ENCODE peak calls at places on chromosomes 7 and 10, in seven cellular contexts. B is astrocyte of the spinal cord, H is H9, U is OCI-LY7, M is A549, L is nephron progenitor cell, D is upper lobe of right lung. P is an unnamed sample.

GRCh38 chr7:54831644-54832095 is 72.7 kb upstream of the SEC61G start:
- DNase-seq in U (no peak), B (no peak), H (no peak), D (no peak), M (no peak), L (no peak), P (no peak)

GRCh38 chr10:120600871-120601644 is 144.0 kb downstream of the PLPP4 start:
- DNase-seq in L (peak), D (no peak), B (peak), U (no peak), H (peak), M (no peak), P (no peak)

GRCh38 chr10:70331160-70331485 is 47.3 kb upstream of the NPFFR1 start:
- DNase-seq in U (no peak), B (no peak), H (no peak), D (no peak), L (no peak), M (no peak), P (no peak)

GRCh38 chr10:11014671-11015141 is 3.0 kb upstream of the CELF2 start:
- DNase-seq in U (no peak), H (no peak), L (no peak), B (no peak), M (no peak), D (no peak), P (no peak)

GRCh38 chr7:117896339-117896738 is 23.1 kb upstream of the CTTNBP2 start:
- DNase-seq in B (no peak), L (no peak), M (no peak), U (no peak), D (no peak), H (no peak), P (no peak)

GRCh38 chr7:12524794-12525386 is 45.6 kb upstream of the SCIN start:
- DNase-seq in D (no peak), M (peak), B (peak), H (no peak), U (peak), L (no peak), P (no peak)

GRCh38 chr7:146378196-146378595 is 261.6 kb downstream of the CNTNAP2 start:
- DNase-seq in D (no peak), M (no peak), H (no peak), L (no peak), U (no peak), B (no peak), P (no peak)

GRCh38 chr7:49630513-49630912 is 142.9 kb upstream of the VWC2 start:
- DNase-seq in H (no peak), B (no peak), D (no peak), U (no peak), L (no peak), M (no peak), P (no peak)

GRCh38 chr10:4450981-4451501 is 375.0 kb upstream of the AKR1E2 start:
- DNase-seq in B (peak), M (no peak), U (no peak), D (no peak), L (no peak), H (no peak), P (no peak)

GRCh38 chr10:30534465-30535144 is 94.9 kb downstream of the LYZL2 start:
- DNase-seq in B (peak), H (peak), L (peak), D (no peak), M (peak), U (peak), P (peak)

GRCh38 chr7:159144756-159145543 is at the start of gene VIPR2:
- DNase-seq in B (no peak), D (no peak), H (peak), M (no peak), L (peak), U (no peak), P (no peak)

GRCh38 chr7:80611779-80612178 is 26.7 kb upstream of the CD36 start:
- DNase-seq in L (no peak), H (no peak), U (no peak), D (peak), M (no peak), B (peak), P (no peak)

GRCh38 chr7:42606217-42606905 is 305.5 kb downstream of the C7orf25 start:
- DNase-seq in H (no peak), U (no peak), D (no peak), M (no peak), L (no peak), B (peak), P (no peak)

GRCh38 chr7:131425992-131426391 is 98.3 kb downstream of the MKLN1 start:
- DNase-seq in H (no peak), D (no peak), M (no peak), L (no peak), B (no peak), U (no peak), P (no peak)

GRCh38 chr10:84308481-84309304 is 19.7 kb upstream of the CCSER2 start:
- DNase-seq in U (no peak), B (peak), H (no peak), M (no peak), D (no peak), L (no peak), P (no peak)

GRCh38 chr10:12717981-12718707 is 283.4 kb downstream of the CCDC3 start:
- DNase-seq in D (no peak), M (no peak), H (no peak), L (no peak), U (no peak), B (peak), P (no peak)

GRCh38 chr7:108263364-108263951 is 133.3 kb upstream of the LAMB4 start:
- DNase-seq in L (no peak), D (no peak), M (no peak), B (no peak), H (no peak), U (no peak), P (no peak)

GRCh38 chr10:4663162-4663992 is 162.6 kb upstream of the AKR1E2 start:
- DNase-seq in U (peak), L (peak), D (no peak), B (peak), M (peak), H (no peak), P (no peak)

GRCh38 chr7:50216626-50217025 is 87.9 kb upstream of the IKZF1 start:
- DNase-seq in D (no peak), L (no peak), H (no peak), U (no peak), M (no peak), B (no peak), P (no peak)

GRCh38 chr7:114084381-114085312 is 165.8 kb upstream of the PPP1R3A start:
- DNase-seq in D (peak), U (no peak), H (peak), M (peak), L (peak), B (peak), P (peak)

GRCh38 chr7:43535031-43535451 is 47.9 kb upstream of the STK17A start:
- DNase-seq in B (peak), M (no peak), U (no peak), D (no peak), H (no peak), L (no peak), P (no peak)

GRCh38 chr7:40499718-40500117 is 364.9 kb downstream of the SUGCT start:
- DNase-seq in B (peak), U (no peak), H (no peak), L (no peak), M (no peak), D (no peak), P (no peak)

GRCh38 chr10:70652761-70653657 is 19.3 kb upstream of the ADAMTS14 start:
- DNase-seq in B (peak), U (no peak), H (peak), M (no peak), D (no peak), L (no peak), P (no peak)

GRCh38 chr10:84540617-84541288 is 212.4 kb downstream of the CCSER2 start:
- DNase-seq in H (peak), U (peak), D (peak), M (peak), L (peak), B (peak), P (peak)

GRCh38 chr10:113788604-113789083 is 37.2 kb downstream of the PLEKHS1 start:
- DNase-seq in H (no peak), L (no peak), D (no peak), M (peak), B (peak), U (no peak), P (no peak)

GRCh38 chr7:37445800-37446199 is 2.9 kb downstream of the ELMO1 start:
- DNase-seq in L (no peak), U (no peak), B (no peak), H (no peak), M (no peak), D (no peak), P (no peak)

GRCh38 chr10:28426392-28427159 is 106.3 kb upstream of the WAC start:
- DNase-seq in M (no peak), L (no peak), H (no peak), B (no peak), U (no peak), D (no peak), P (no peak)

GRCh38 chr7:118606632-118607031 is 382.1 kb downstream of the ANKRD7 start:
- DNase-seq in L (no peak), M (no peak), D (no peak), B (no peak), H (no peak), U (no peak), P (no peak)

GRCh38 chr7:3029138-3029537 is 14.5 kb downstream of the CARD11 start:
- DNase-seq in D (peak), L (no peak), M (no peak), B (no peak), H (no peak), U (no peak), P (no peak)

GRCh38 chr10:99431190-99431549 is 746 bp upstream of the GOT1 start:
- DNase-seq in D (peak), M (peak), B (peak), H (peak), U (peak), L (peak), P (no peak)

GRCh38 chr10:109264004-109264403 is 659.3 kb downstream of the XPNPEP1 start:
- DNase-seq in M (no peak), B (no peak), H (no peak), D (no peak), L (no peak), U (no peak), P (no peak)

GRCh38 chr10:77854115-77854514 is 72.4 kb downstream of the DLG5 start:
- DNase-seq in L (no peak), D (no peak), B (no peak), U (no peak), H (no peak), M (no peak), P (no peak)

GRCh38 chr10:77849039-77849664 is 77.4 kb downstream of the DLG5 start:
- DNase-seq in L (peak), M (no peak), H (no peak), D (no peak), U (peak), B (no peak), P (no peak)

GRCh38 chr10:77853256-77853655 is 73.3 kb downstream of the DLG5 start:
- DNase-seq in B (no peak), D (no peak), L (no peak), U (no peak), M (no peak), H (no peak), P (no peak)

GRCh38 chr10:77846718-77847311 is 79.7 kb downstream of the DLG5 start:
- DNase-seq in B (peak), M (peak), D (peak), L (peak), H (peak), U (peak), P (peak)

DNA sequence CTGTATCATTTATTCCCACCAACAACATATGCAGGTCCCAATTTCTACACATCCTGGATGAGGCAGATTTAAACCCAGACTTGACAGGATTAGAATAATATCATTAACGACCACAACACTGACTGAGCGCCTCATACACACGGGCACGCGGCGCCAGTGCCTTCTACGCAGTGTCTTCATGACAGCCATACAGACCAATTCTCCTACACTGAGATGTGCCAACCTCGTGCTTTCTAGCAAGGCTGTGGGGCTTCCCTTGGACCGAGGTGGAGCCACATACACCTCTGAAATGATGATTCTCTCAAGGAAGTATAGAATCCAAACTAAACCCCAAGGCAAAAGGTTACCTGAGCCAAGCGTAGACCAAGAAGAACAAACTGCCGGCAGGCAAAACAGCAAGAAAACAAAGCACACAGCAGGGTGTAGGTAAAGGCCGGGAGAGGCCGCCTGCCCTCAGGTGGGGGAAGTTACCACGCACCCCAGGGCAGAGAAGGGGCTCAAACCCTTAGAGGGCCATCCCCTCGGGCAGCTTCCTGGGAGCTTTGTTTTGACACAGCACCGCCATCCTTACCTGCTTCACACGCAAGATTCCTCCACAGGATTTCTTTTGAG is 75.8 kb downstream of the DLG5 start:
- DNase-seq in H (no peak), U (no peak), L (no peak), M (no peak), D (no peak), B (no peak), P (no peak)
- TF ChIP-seq CTCF in H (no peak), U (no peak), L (no peak), M (no peak), D (no peak), B (no peak), P (no peak)

GRCh38 chr7:100247152-100247757 is 27.5 kb downstream of the PVRIG start:
- DNase-seq in B (peak), H (peak), M (peak), L (peak), U (no peak), D (no peak), P (peak)
- TF ChIP-seq CTCF in B (no peak), H (peak), M (no peak), L (peak), U (no peak), D (no peak), P (peak)

GRCh38 chr7:151992375-151992774 is 33.1 kb upstream of the GALNT11 start:
- DNase-seq in M (peak), L (peak), H (peak), B (no peak), U (peak), D (peak), P (peak)
- TF ChIP-seq CTCF in M (peak), L (no peak), H (peak), B (no peak), U (peak), D (peak), P (no peak)

DNA sequence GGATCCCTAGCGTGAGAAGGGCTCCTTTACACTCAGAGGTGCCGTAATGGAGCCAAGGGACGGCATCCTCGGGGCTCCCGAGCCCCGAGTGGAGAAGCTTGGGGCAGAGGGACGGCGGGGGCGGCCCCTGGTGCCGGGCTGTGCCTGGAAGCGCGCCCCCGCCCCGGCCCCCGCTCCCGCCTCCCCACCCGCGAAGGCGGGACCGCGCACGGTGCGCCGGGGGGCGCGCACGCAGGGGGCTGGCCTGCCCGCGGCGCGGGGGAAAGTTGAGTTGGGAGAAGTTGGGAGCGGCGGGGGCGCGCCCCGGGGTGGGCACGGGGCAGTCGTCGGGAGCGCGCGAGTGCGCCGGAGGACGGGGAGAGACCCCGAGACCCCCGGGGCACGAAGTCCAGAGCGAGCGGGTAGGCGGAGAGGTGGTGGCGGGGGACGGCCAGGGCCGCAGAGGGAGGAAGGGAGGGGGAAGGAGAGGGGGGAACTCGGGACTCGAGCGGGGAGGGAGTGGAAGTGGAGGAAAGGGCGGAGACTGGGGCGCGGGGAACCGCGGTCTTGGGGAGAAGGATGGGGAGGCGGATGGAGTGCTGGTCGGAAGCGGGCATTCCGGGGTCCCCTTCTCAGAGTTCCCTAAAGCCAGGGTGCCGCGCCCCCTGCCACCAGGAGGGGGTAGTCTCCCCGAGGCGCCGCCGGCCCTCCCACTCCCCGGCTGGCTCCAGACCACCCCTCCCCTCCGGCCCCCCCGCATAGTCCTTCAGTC is at the start of gene SLC4A2:
- DNase-seq in B (peak), H (peak), M (peak), L (peak), D (peak), U (peak), P (peak)
- TF ChIP-seq CTCF in B (peak), H (peak), M (peak), L (peak), D (peak), U (peak), P (peak)

DNA sequence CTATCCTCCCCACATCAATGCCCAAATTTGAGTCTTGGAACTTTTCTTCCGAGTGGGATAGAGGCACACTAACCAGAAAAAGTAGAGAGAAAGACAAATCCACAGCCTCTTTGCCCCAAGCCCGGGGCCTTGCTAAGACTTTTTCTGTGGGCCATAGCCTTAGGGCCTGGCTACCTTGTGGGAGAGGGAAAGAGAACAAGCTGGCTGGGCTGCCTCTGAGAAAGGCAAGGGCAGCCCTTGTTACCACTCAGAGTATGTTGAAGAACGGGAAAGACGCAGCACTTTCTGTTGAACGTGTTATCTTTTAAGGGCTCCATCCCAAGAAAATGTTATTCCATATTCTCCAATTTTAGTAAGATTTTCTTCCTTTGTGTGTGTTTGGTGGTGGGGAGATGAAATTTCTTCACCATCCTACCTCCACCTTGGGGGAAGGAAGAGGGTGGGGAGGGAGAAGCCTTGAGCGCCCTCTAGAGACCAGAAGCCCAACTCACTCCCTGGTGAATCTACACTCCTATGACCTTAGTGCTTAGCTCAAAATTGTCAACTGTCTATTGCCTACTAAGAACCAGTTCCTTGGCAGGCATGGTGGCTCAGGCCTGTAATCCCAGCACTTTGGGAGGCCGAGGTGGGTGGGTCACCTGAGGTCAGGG is 3.9 kb upstream of the NRF1 start:
- DNase-seq in D (no peak), L (peak), H (peak), B (peak), M (peak), U (peak), P (no peak)
- TF ChIP-seq CTCF in D (peak), L (peak), H (peak), B (peak), M (peak), U (peak), P (no peak)

GRCh38 chr10:61978965-61979364 is 77.5 kb downstream of the ARID5B start:
- DNase-seq in L (no peak), H (no peak), U (no peak), D (peak), B (no peak), M (no peak), P (no peak)
- TF ChIP-seq CTCF in L (no peak), H (peak), U (peak), D (peak), B (peak), M (no peak), P (no peak)

DNA sequence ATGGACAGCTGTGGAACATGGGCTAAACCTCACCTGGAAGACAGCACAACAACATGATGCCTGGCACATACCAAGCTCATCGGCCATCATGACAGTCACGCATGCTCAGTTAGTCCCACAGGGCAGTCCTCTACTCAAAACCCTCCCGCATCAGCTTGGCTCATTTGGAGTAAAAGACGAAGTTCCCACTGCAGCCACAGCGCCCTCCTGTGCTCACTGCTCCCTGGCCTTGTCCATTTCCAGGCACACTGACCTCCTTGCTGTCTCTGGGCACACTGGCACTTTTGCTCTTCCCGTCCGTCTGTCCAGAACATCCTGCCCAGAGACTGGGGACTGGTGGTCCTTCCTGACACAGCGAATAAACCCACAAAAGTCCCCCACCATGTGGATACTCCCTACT is 66.2 kb downstream of the LARP4B start:
- DNase-seq in B (no peak), U (no peak), H (peak), D (no peak), L (no peak), M (no peak), P (no peak)
- TF ChIP-seq CTCF in B (peak), U (peak), H (peak), D (no peak), L (no peak), M (no peak), P (no peak)

GRCh38 chr7:56199639-56200038 is 83.4 kb upstream of the NUPR2 start:
- DNase-seq in B (no peak), L (no peak), H (no peak), U (no peak), M (no peak), D (no peak), P (no peak)
- TF ChIP-seq CTCF in B (no peak), L (no peak), H (no peak), U (no peak), M (no peak), D (no peak), P (no peak)